ENCODE peak calls at places on chromosomes 13 and 19, in ten cellular contexts. Q is heart right ventricle; S is heart left ventricle; Y is CD4-positive, alpha-beta memory T cell; I is neuronal stem cell; F is gastrocnemius medialis; A is tibial artery; J is lower lobe of right lung; X is K562; V is fibroblast of lung. O is an unnamed sample. For H3K4me1, the result is how much of the 10 kb centered on the place peaks cover.

GRCh38 chr19:13037161-13037560 is 41.9 kb downstream of the NFIX start:
- DNase-seq in S (no peak), Y (no peak), I (no peak), J (no peak), F (no peak), A (peak), V (peak), X (no peak), Q (no peak), O (peak)

GRCh38 chr19:56660381-56661105 is 11.0 kb downstream of the ZNF835 start:
- DNase-seq in X (peak), J (no peak), I (no peak), F (no peak), V (no peak), Q (peak), S (peak), Y (no peak), A (no peak), O (no peak)

GRCh38 chr13:83865161-83866137 is 16.8 kb downstream of the SLITRK1 start:
- DNase-seq in S (no peak), A (no peak), Q (no peak), V (no peak), X (no peak), I (no peak), Y (no peak), J (no peak), F (no peak), O (no peak)

GRCh38 chr13:99356216-99357089 is 49.3 kb upstream of the GPR183 start:
- DNase-seq in Y (peak), J (peak), V (peak), A (no peak), F (no peak), S (peak), Q (peak), I (no peak), X (no peak), O (peak)

GRCh38 chr13:57123660-57124059 is 17.1 kb upstream of the PRR20A start:
- DNase-seq in V (peak), Q (peak), J (no peak), F (no peak), X (no peak), I (no peak), S (peak), A (peak), Y (no peak), O (peak)

GRCh38 chr13:97478247-97478646 is 44.3 kb downstream of the RAP2A start:
- DNase-seq in X (no peak), Q (no peak), Y (no peak), A (no peak), J (no peak), F (no peak), I (no peak), V (no peak), S (no peak), O (no peak)

GRCh38 chr19:14943601-14944000 is 2.3 kb downstream of the OR7C2 start:
- DNase-seq in A (no peak), I (no peak), Q (no peak), V (no peak), F (no peak), J (no peak), S (no peak), X (no peak), Y (no peak), O (no peak)

GRCh38 chr19:21398851-21399250 is 1.9 kb downstream of the ZNF493 start:
- DNase-seq in A (no peak), Q (no peak), J (no peak), I (no peak), X (no peak), Y (no peak), V (peak), S (no peak), F (no peak), O (no peak)

GRCh38 chr19:1254081-1254527 is 5.7 kb downstream of the MIDN start:
- DNase-seq in F (no peak), Q (no peak), J (peak), X (no peak), I (no peak), Y (no peak), V (no peak), A (no peak), S (peak), O (no peak)
- H3K4me3 ChIP-seq in F (peak), Q (peak), J (peak), X (no peak), I (no peak), Y (no peak), V (peak), A (peak), S (peak), O (peak)

GRCh38 chr13:78600317-78600899 is 2.9 kb downstream of the POU4F1 start:
- DNase-seq in Q (no peak), S (no peak), A (no peak), F (no peak), J (no peak), X (no peak), I (peak), Y (no peak), V (peak), O (no peak)
- H3K4me1 ChIP-seq in Q (under half), S (under half), A (under half), F (under half), J (under half), X (under half), I (under half), Y (under half), V (under half), O (under half)

DNA sequence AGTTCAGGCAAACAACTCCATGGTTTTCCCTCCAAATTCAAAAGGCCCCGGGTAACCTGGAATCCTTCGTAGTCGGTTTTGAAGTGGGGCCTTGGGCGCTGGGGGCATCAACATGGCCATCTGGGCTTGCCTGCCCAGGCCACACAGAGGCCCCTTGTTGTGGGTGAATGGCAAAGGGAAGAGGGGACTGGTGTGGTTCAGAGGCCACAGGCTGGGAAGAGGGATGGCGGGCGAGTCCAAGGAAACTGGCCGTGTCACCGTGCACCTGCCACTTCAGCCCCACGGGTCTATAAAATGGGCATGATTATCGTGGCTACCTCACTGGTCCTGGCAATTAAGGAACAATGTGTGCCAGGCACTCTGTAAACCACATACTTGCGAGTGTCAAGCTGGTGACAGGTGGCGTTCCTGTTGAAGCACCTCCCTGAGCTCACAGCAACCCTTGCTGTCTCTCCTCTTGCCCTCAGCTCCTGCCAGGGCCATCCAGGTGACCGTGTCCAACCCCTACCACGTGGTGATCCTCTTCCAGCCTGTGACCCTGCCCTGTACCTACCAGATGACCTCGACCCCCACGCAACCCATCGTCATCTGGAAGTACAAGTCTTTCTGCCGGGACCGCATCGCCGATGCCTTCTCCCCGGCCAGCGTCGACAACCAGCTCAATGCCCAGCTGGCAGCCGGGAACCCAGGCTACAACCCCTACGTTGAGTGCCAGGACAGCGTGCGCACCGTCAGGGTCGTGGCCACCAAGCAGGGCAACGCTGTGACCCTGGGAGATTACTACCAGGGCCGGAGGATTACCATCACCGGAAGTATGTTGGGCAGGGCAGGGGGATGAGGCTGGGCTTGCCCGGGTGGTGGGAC is 1.3 kb downstream of the LSR start:
- DNase-seq in A (peak), J (no peak), S (no peak), V (no peak), X (no peak), F (no peak), Q (no peak), I (no peak), Y (no peak), O (no peak)
- H3K4me3 ChIP-seq in A (peak), J (peak), S (no peak), V (no peak), X (peak), F (no peak), Q (peak), I (peak), Y (no peak), O (no peak)

DNA sequence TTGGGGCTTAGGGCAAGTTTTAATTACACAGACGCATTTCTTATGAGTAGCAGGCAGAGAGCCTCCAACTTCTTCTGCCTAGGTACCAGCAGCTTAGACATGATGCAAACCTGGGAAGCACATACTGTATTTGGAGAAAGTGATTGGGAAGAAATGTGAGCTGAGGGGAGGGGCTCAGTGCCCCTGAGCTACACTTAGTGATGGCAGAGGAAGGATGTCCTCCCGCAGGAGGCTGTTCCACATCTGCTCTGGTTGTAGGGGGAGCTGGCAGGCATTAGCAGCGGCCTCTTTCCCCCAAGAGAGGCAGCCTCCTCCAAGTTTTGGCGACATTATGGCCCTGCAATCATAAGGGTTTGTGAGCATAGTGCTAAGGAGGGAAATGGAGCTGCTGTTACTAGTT is 3.2 kb downstream of the ALOX5AP start:
- DNase-seq in Q (no peak), F (no peak), S (no peak), I (no peak), V (no peak), J (no peak), X (no peak), A (no peak), Y (no peak), O (no peak)
- H3K4me1 ChIP-seq in Q (under half), F (under half), S (under half), I (under half), V (under half), J (under half), X (under half), A (under half), Y (half or more), O (under half)

GRCh38 chr19:3097442-3097871 is 3.3 kb downstream of the GNA11 start:
- DNase-seq in A (no peak), V (no peak), I (no peak), F (no peak), S (no peak), X (no peak), Y (no peak), J (no peak), Q (peak), O (no peak)

GRCh38 chr19:3098515-3099346 is 4.6 kb downstream of the GNA11 start:
- DNase-seq in J (peak), S (peak), F (no peak), Q (peak), V (peak), Y (peak), X (no peak), A (peak), I (no peak), O (peak)

GRCh38 chr19:3096902-3097326 is 2.8 kb downstream of the GNA11 start:
- DNase-seq in Y (no peak), Q (no peak), F (no peak), S (no peak), I (no peak), A (no peak), V (no peak), X (no peak), J (no peak), O (no peak)

GRCh38 chr19:3099347-3100145 is 5.4 kb downstream of the GNA11 start:
- DNase-seq in J (no peak), S (no peak), Y (no peak), A (no peak), X (no peak), V (no peak), I (no peak), F (no peak), Q (peak), O (no peak)

GRCh38 chr19:3098141-3098514 is 4.0 kb downstream of the GNA11 start:
- DNase-seq in S (peak), X (no peak), A (no peak), Q (peak), V (no peak), I (no peak), Y (no peak), F (no peak), J (no peak), O (no peak)
- H3K4me3 ChIP-seq in S (no peak), X (no peak), A (peak), Q (peak), V (peak), I (no peak), Y (no peak), F (peak), J (peak), O (peak)

GRCh38 chr13:53732664-53733063 is 704.1 kb downstream of the OLFM4 start:
- DNase-seq in V (no peak), Y (no peak), J (no peak), X (no peak), F (no peak), S (no peak), Q (no peak), I (no peak), A (no peak), O (no peak)
- H3K4me1 ChIP-seq in V (under half), Y (under half), J (under half), X (under half), F (under half), S (under half), Q (under half), I (under half), A (under half), O (under half)

GRCh38 chr19:47716270-47716937 is 3.2 kb downstream of the EHD2 start:
- DNase-seq in I (no peak), Y (no peak), S (no peak), A (no peak), Q (no peak), V (no peak), F (no peak), J (no peak), X (no peak), O (no peak)

GRCh38 chr19:47711652-47712239 is 1.5 kb upstream of the EHD2 start:
- DNase-seq in Q (no peak), X (no peak), Y (no peak), I (no peak), A (no peak), J (no peak), S (no peak), F (no peak), V (no peak), O (no peak)

GRCh38 chr19:47719047-47719885 is 6.0 kb downstream of the EHD2 start:
- DNase-seq in Y (no peak), A (peak), Q (peak), I (no peak), V (peak), J (peak), S (peak), X (no peak), F (peak), O (peak)

GRCh38 chr19:47713046-47714021 is at the start of gene EHD2:
- DNase-seq in J (peak), X (peak), F (no peak), V (peak), A (peak), I (no peak), S (peak), Y (peak), Q (peak), O (peak)

GRCh38 chr19:47714339-47714738 is 1.1 kb downstream of the EHD2 start:
- DNase-seq in Q (no peak), J (no peak), I (no peak), S (no peak), V (peak), F (no peak), A (no peak), Y (no peak), X (no peak), O (no peak)
- H3K4me3 ChIP-seq in Q (peak), J (peak), I (no peak), S (peak), V (peak), F (peak), A (peak), Y (no peak), X (peak), O (peak)

GRCh38 chr19:38021356-38021755 is 114.3 kb downstream of the SIPA1L3 start:
- DNase-seq in Q (no peak), A (no peak), S (no peak), V (no peak), X (no peak), J (no peak), Y (no peak), F (no peak), I (no peak), O (no peak)

GRCh38 chr19:38023245-38023644 is 116.2 kb downstream of the SIPA1L3 start:
- DNase-seq in S (no peak), V (no peak), X (no peak), Y (no peak), J (no peak), F (no peak), I (no peak), A (no peak), Q (no peak), O (no peak)

GRCh38 chr19:38025908-38026307 is 118.9 kb downstream of the SIPA1L3 start:
- DNase-seq in A (no peak), Y (no peak), V (no peak), J (no peak), X (no peak), F (no peak), S (no peak), Q (no peak), I (no peak), O (no peak)

GRCh38 chr19:38024991-38025716 is 118.1 kb downstream of the SIPA1L3 start:
- DNase-seq in X (peak), J (no peak), A (no peak), I (no peak), V (no peak), F (no peak), S (no peak), Q (no peak), Y (no peak), O (no peak)

GRCh38 chr19:38023661-38024574 is 116.9 kb downstream of the SIPA1L3 start:
- DNase-seq in X (no peak), A (no peak), V (no peak), Q (no peak), S (no peak), Y (no peak), I (no peak), F (no peak), J (no peak), O (no peak)
- H3K4me1 ChIP-seq in X (under half), A (under half), V (under half), Q (under half), S (under half), Y (under half), I (under half), F (under half), J (under half), O (under half)

DNA sequence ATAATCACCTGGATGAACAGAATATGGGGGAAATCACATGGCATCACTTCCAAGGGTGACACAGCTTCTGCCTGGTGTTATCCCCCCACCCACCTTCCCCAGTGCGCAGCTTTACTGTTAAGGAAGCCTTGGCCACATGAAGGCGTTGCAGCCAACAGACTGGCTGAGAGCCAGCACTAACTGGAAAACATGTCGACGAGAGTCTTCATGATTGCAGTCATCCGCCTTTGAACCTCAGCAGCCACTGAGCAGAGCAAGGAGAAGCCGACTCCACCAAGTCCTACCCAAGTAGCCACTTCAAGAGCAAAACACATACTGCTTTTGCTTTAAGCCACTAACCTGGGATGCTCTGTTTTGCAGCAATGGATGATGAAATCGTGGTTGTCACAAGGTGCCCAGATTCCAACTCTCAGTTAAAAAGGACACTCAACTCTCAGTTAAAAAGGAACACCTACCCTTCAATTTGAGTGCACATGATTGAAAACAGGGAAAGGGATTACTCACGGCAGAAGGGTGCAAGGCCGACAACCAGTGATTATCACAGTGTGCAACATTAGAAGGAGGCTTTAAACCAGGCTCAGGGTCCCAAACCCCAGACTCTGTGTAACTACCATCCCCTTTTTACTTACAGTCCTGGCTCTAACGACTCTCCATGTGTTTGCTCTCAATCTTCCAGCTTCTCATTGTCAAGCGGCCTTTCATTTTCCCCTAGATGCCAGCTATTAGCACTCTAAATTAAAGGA is 149.1 kb downstream of the KLF12 start:
- DNase-seq in J (no peak), F (no peak), A (no peak), Y (peak), S (peak), I (no peak), Q (peak), X (no peak), V (no peak), O (no peak)
- H3K4me3 ChIP-seq in J (no peak), F (no peak), A (no peak), Y (peak), S (no peak), I (no peak), Q (no peak), X (no peak), V (no peak), O (no peak)

O was measured in ascending aorta.